ENCODE peak calls at places on chromosomes 1 and 21, in nine cellular contexts. T, A, N, I, R, V, B, D and F are unnamed samples.

GRCh38 chr1:185880779-185881333 is 146.7 kb downstream of the HMCN1 start:
- DNase-seq in I (no peak), B (no peak), R (no peak), N (no peak), T (no peak), A (no peak), D (no peak), V (no peak), F (no peak)

GRCh38 chr1:156114919-156115513 is 505 bp downstream of the LMNA start:
- DNase-seq in B (peak), A (no peak), D (peak), R (peak), I (no peak), T (no peak), N (no peak), V (no peak), F (no peak)

GRCh38 chr21:44949161-44950015 is 9.6 kb downstream of the SLX9 start:
- DNase-seq in R (peak), I (peak), V (no peak), A (peak), T (peak), B (peak), N (peak), D (peak), F (peak)

GRCh38 chr21:33380483-33380998 is 22.7 kb upstream of the IFNGR2 start:
- DNase-seq in V (peak), N (peak), R (peak), A (peak), T (peak), D (peak), B (peak), I (peak), F (peak)

GRCh38 chr21:40070871-40071270 is 203.6 kb downstream of the PCP4 start:
- DNase-seq in T (no peak), I (no peak), B (no peak), A (no peak), D (no peak), N (no peak), V (no peak), R (no peak), F (no peak)

GRCh38 chr1:8169364-8170058 is 143.4 kb upstream of the ERRFI1 start:
- DNase-seq in R (no peak), T (peak), D (peak), N (peak), B (peak), V (no peak), I (peak), A (peak), F (peak)

GRCh38 chr1:27481994-27482620 is 7.9 kb downstream of the WASF2 start:
- DNase-seq in I (no peak), A (no peak), D (no peak), N (no peak), V (no peak), T (no peak), R (no peak), B (no peak), F (no peak)

GRCh38 chr1:215473943-215474342 is 93.2 kb upstream of the KCTD3 start:
- DNase-seq in R (no peak), D (no peak), T (no peak), I (no peak), N (no peak), V (no peak), B (no peak), A (peak), F (peak)

GRCh38 chr1:175208773-175209492 is 16.4 kb upstream of the KIAA0040 start:
- DNase-seq in D (no peak), R (no peak), B (no peak), T (no peak), V (peak), I (no peak), N (no peak), A (no peak), F (no peak)

GRCh38 chr1:218557731-218558130 is 212.6 kb downstream of the TGFB2 start:
- DNase-seq in N (peak), I (peak), V (no peak), A (peak), D (peak), R (no peak), T (peak), B (no peak), F (peak)

GRCh38 chr1:209215826-209216225 is 367.7 kb upstream of the CAMK1G start:
- DNase-seq in A (no peak), N (no peak), I (no peak), T (no peak), D (no peak), R (peak), B (no peak), V (no peak), F (no peak)

GRCh38 chr1:7703321-7704213 is 67.5 kb upstream of the VAMP3 start:
- DNase-seq in R (peak), A (no peak), T (peak), N (no peak), D (no peak), I (no peak), B (peak), V (no peak), F (no peak)

GRCh38 chr1:237012789-237013383 is 8.6 kb upstream of the MT1HL1 start:
- DNase-seq in A (no peak), R (no peak), N (peak), I (peak), T (peak), B (peak), D (no peak), V (no peak), F (peak)

GRCh38 chr21:42113926-42114409 is 42.9 kb downstream of the UMODL1 start:
- DNase-seq in N (no peak), A (no peak), V (no peak), I (no peak), B (no peak), D (no peak), T (no peak), R (no peak), F (no peak)

GRCh38 chr1:86650065-86650464 is 54.3 kb upstream of the SH3GLB1 start:
- DNase-seq in V (no peak), B (no peak), T (no peak), R (peak), N (no peak), I (no peak), A (no peak), D (no peak), F (no peak)

GRCh38 chr1:67818162-67818561 is 15.1 kb downstream of the GNG12 start:
- DNase-seq in I (no peak), T (no peak), D (no peak), R (no peak), N (no peak), A (no peak), B (no peak), V (no peak), F (no peak)

GRCh38 chr1:234584926-234585325 is 25.1 kb downstream of the IRF2BP2 start:
- DNase-seq in I (peak), V (peak), D (no peak), R (no peak), B (no peak), T (peak), A (no peak), N (peak), F (peak)

DNA sequence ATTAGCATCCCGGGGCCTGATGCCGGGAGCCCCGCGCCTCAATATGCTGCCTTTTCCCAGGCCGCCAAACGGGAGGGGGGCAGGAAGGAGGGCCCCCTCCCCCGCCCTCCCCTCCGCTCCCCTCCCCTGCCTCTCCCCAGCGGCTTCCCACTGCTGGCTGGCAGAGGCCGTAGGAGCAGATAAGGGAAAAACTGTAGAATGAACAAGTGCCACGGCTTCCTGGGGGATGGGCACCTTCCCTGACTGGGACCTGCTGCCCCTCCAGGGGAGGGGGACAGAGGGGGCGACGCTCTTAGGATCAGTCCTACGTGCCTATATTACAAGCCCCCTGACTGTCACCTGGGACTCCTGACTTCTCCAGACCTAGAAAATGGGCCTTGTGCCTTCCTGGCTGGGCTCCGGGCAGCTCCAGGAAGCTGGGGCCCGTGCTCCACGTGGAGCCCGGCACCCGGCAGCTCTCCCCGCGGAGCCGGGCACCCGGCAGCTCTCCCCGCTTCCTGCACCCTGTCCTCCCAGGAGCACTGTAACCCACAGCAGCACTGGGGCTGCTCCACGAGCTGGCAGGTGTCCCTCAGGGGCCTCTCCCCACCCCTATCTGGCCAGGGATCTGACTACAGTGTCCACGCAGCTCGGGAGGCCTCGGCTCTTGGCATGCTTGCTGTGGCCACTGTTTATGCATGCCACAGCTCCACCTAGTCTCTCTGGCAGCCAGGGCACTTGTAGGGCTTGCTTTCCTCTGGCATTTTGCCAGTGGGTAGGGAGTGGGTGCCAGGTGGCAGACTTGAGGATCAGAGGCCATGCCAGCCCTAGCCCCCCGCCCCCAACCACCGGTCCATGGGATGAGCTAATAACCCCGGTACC is 668 bp upstream of the HES5 start:
- DNase-seq in N (no peak), D (no peak), V (no peak), T (no peak), A (no peak), I (no peak), B (no peak), R (no peak), F (no peak)
- H3K4me3 ChIP-seq in N (no peak), D (no peak), V (peak), T (no peak), A (no peak), I (no peak), B (peak), R (no peak), F (no peak)

DNA sequence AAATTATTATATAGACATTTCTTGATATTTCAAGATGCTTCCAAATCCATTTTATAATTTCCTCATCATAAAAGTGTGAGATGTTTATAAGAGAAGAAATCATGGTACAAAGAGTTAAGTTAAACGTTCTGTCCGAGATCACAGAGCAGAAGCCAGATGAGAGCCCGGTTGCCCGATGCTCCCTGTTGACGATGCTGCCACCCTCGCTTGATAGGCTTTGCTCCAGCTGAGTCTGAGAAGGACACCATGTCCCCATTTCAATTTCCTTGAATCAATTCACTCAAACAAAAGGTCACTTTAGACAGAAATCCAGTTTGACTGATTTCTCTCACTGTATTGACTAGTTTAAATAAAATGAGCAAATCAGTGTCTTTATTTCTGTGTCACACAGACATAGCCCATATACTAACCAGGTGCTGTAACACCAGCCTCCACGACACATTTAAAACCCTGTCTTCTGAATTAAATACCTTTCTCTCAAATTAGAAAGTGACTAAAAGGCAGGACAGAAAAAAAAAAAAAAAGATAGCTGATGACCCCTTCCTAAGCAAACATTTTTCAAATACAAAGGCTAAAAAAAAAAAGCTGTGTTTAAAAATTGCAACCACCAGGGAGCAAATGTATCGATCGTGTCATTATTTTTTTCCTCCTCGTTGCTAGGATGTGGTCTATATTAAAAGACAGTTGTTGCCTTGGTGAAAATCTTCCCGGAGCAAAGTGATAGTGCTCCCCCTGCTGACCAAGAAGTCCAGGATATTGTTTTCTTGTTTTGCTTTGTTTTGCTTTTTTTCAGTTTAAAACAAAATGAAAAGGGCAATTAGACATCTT is 35.2 kb downstream of the DNASE2B start:
- DNase-seq in D (no peak), B (no peak), V (no peak), N (peak), A (peak), T (peak), R (peak), I (peak), F (peak)
- TF ChIP-seq CTCF in D (peak), B (peak), V (peak), N (peak), A (peak), T (peak), R (peak), I (peak), F (peak)

GRCh38 chr1:110667766-110668165 is 7.0 kb downstream of the KCNA3 start:
- DNase-seq in T (no peak), D (no peak), A (no peak), N (no peak), I (no peak), R (no peak), V (no peak), B (no peak), F (no peak)

GRCh38 chr1:110672753-110673108 is 2.0 kb downstream of the KCNA3 start:
- DNase-seq in I (no peak), D (no peak), T (no peak), A (no peak), R (no peak), N (no peak), V (no peak), B (no peak), F (no peak)

GRCh38 chr1:110671323-110671722 is 3.4 kb downstream of the KCNA3 start:
- DNase-seq in V (no peak), B (no peak), R (no peak), I (no peak), N (no peak), T (no peak), A (no peak), D (no peak), F (no peak)

GRCh38 chr1:110672001-110672752 is 2.6 kb downstream of the KCNA3 start:
- DNase-seq in A (no peak), B (no peak), I (no peak), D (no peak), R (peak), V (no peak), N (peak), T (peak), F (no peak)

GRCh38 chr1:110668523-110668922 is 6.2 kb downstream of the KCNA3 start:
- DNase-seq in B (no peak), V (no peak), N (no peak), A (no peak), D (no peak), T (no peak), I (no peak), R (no peak), F (no peak)
- H3K4me3 ChIP-seq in B (peak), V (no peak), N (no peak), A (no peak), D (no peak), T (no peak), I (no peak), R (no peak), F (no peak)

GRCh38 chr1:227234998-227235405 is 83.3 kb downstream of the CDC42BPA start:
- DNase-seq in N (no peak), R (peak), B (no peak), A (peak), T (no peak), V (no peak), I (peak), D (no peak), F (peak)
- TF ChIP-seq CTCF in N (peak), R (peak), B (peak), A (peak), T (peak), V (peak), I (peak), D (no peak), F (peak)

GRCh38 chr1:42430286-42430685 is 25.5 kb downstream of the ZMYND12 start:
- DNase-seq in T (no peak), V (no peak), I (no peak), R (no peak), D (no peak), B (no peak), A (peak), N (no peak), F (no peak)

GRCh38 chr1:42432714-42433113 is 23.1 kb downstream of the ZMYND12 start:
- DNase-seq in I (no peak), N (no peak), T (no peak), B (no peak), A (no peak), V (no peak), D (no peak), R (no peak), F (no peak)

GRCh38 chr1:42431514-42431913 is 24.3 kb downstream of the ZMYND12 start:
- DNase-seq in D (no peak), N (no peak), B (no peak), R (no peak), V (no peak), I (no peak), A (no peak), T (no peak), F (no peak)

GRCh38 chr1:42429623-42430022 is 26.2 kb downstream of the ZMYND12 start:
- DNase-seq in D (no peak), N (no peak), R (no peak), T (no peak), V (no peak), I (no peak), A (no peak), B (no peak), F (no peak)

GRCh38 chr1:42430751-42431150 is 25.1 kb downstream of the ZMYND12 start:
- DNase-seq in N (no peak), A (no peak), B (no peak), T (no peak), D (no peak), V (no peak), I (no peak), R (no peak), F (no peak)
- H3K4me3 ChIP-seq in N (no peak), A (no peak), B (no peak), T (no peak), D (no peak), V (no peak), I (no peak), R (no peak), F (no peak)

GRCh38 chr21:31660134-31660565 is 657 bp downstream of the SOD1 start:
- DNase-seq in I (peak), R (peak), D (peak), A (no peak), T (peak), B (no peak), V (no peak), N (peak), F (peak)

GRCh38 chr21:31663584-31664249 is 4.2 kb downstream of the SOD1 start:
- DNase-seq in A (no peak), D (no peak), B (no peak), I (no peak), R (no peak), V (no peak), T (no peak), N (no peak), F (no peak)

GRCh38 chr21:31658053-31658452 is 1.4 kb upstream of the SOD1 start:
- DNase-seq in R (no peak), A (no peak), N (no peak), D (peak), T (no peak), I (no peak), B (no peak), V (no peak), F (no peak)

GRCh38 chr21:31656199-31657095 is 3.0 kb upstream of the SOD1 start:
- DNase-seq in D (no peak), R (no peak), T (no peak), A (peak), N (no peak), V (peak), I (peak), B (no peak), F (peak)

DNA sequence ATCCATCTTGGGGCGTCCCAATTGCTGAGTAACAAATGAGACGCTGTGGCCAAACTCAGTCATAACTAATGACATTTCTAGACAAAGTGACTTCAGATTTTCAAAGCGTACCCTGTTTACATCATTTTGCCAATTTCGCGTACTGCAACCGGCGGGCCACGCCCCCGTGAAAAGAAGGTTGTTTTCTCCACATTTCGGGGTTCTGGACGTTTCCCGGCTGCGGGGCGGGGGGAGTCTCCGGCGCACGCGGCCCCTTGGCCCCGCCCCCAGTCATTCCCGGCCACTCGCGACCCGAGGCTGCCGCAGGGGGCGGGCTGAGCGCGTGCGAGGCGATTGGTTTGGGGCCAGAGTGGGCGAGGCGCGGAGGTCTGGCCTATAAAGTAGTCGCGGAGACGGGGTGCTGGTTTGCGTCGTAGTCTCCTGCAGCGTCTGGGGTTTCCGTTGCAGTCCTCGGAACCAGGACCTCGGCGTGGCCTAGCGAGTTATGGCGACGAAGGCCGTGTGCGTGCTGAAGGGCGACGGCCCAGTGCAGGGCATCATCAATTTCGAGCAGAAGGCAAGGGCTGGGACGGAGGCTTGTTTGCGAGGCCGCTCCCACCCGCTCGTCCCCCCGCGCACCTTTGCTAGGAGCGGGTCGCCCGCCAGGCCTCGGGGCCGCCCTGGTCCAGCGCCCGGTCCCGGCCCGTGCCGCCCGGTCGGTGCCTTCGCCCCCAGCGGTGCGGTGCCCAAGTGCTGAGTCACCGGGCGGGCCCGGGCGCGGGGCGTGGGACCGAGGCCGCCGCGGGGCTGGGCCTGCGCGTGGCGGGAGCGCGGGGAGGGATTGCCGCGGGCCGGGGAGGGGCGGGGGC is at the start of gene SOD1:
- DNase-seq in V (peak), B (peak), R (peak), N (peak), T (peak), A (peak), D (peak), I (peak), F (peak)
- TF ChIP-seq CTCF in V (peak), B (peak), R (peak), N (no peak), T (peak), A (no peak), D (peak), I (no peak), F (no peak)

GRCh38 chr1:31778763-31779488 is 14.8 kb upstream of the ADGRB2 start:
- DNase-seq in A (no peak), I (no peak), D (no peak), V (no peak), N (no peak), T (no peak), R (no peak), B (no peak), F (no peak)
- H3K4me3 ChIP-seq in A (no peak), I (no peak), D (no peak), V (no peak), N (no peak), T (no peak), R (no peak), B (no peak), F (no peak)

DNA sequence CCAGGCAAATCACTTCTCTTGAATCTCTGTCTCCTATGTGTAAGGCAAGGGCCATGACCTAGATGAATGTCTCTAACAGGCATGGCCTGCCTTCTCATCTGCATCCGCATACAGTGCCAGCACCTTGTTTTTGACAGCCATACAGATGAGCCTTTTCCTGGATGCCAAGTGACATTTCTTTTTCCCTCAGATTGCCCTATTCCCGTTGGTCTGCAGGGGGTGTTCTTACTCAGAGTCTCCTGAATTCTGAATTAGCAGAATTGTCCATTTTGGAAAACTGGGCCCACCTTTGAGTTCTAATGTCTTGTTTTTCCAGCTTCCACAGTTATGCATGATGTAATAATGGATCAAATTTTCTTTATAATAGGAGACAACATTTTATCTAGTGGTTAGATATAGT is 88.0 kb upstream of the ADAR start:
- DNase-seq in V (no peak), B (no peak), N (no peak), T (no peak), I (peak), R (no peak), A (peak), D (no peak), F (peak)
- TF ChIP-seq CTCF in V (no peak), B (no peak), N (peak), T (peak), I (peak), R (peak), A (peak), D (peak), F (peak)

GRCh38 chr1:247104965-247105364 is 809 bp upstream of the ZNF669 start:
- DNase-seq in D (no peak), R (no peak), B (no peak), I (no peak), A (no peak), N (no peak), V (no peak), T (no peak), F (no peak)
- H3K4me3 ChIP-seq in D (peak), R (peak), B (peak), I (no peak), A (peak), N (peak), V (peak), T (no peak), F (no peak)